ENCODE peak calls at places on chromosomes 11 and 22, in five cellular contexts. T is body of pancreas, F is pancreas, B is fibroblast of lung, V is stomach. D is an unnamed sample. For H3K36me3 and H3K9me3, the result is how much of the 10 kb centered on the place peaks cover.

GRCh38 chr22:41913842-41914534 is 886 bp downstream of the SHISA8 start:
- DNase-seq in V (no peak), F (no peak), B (no peak), T (no peak), D (no peak)

GRCh38 chr11:96102664-96103068 is 178.8 kb upstream of the MTMR2 start:
- DNase-seq in V (no peak), F (no peak), T (no peak), B (peak), D (no peak)

GRCh38 chr11:67576742-67577475 is 6.7 kb upstream of the GSTP1 start:
- DNase-seq in B (no peak), F (no peak), V (no peak), T (no peak), D (no peak)

GRCh38 chr22:47237890-47238480 is 475.5 kb downstream of the TBC1D22A start:
- DNase-seq in T (no peak), F (no peak), B (no peak), V (no peak), D (no peak)

GRCh38 chr11:44159848-44160721 is 64.6 kb downstream of the EXT2 start:
- DNase-seq in V (no peak), B (no peak), T (no peak), F (no peak), D (no peak)

GRCh38 chr11:70551323-70552166 is 153.2 kb downstream of the CTTN start:
- DNase-seq in F (no peak), T (no peak), V (no peak), B (no peak), D (no peak)

GRCh38 chr11:10693509-10694071 is at the start of gene IRAG1:
- DNase-seq in F (no peak), B (peak), T (peak), V (peak), D (no peak)

GRCh38 chr11:30006876-30007275 is 10.0 kb downstream of the KCNA4 start:
- DNase-seq in F (no peak), T (no peak), V (no peak), B (no peak), D (no peak)

GRCh38 chr11:134738581-134738980 is 326.5 kb upstream of the B3GAT1 start:
- DNase-seq in F (no peak), V (no peak), B (no peak), T (no peak), D (no peak)

GRCh38 chr11:77140231-77140959 is 12.3 kb downstream of the MYO7A start:
- DNase-seq in V (no peak), B (peak), T (peak), F (peak), D (no peak)

GRCh38 chr22:50705219-50705691 is 32.6 kb downstream of the SHANK3 start:
- DNase-seq in B (peak), T (peak), V (peak), F (no peak), D (no peak)

GRCh38 chr11:74282863-74283484 is 28.5 kb downstream of the P4HA3 start:
- DNase-seq in V (no peak), B (peak), F (no peak), T (no peak), D (no peak)

GRCh38 chr11:7523416-7524210 is 9.8 kb downstream of the PPFIBP2 start:
- DNase-seq in T (no peak), V (no peak), F (no peak), B (no peak), D (no peak)

GRCh38 chr11:12266943-12267342 is 110.4 kb upstream of the PARVA start:
- DNase-seq in B (no peak), V (no peak), F (no peak), T (no peak), D (no peak)

GRCh38 chr22:32558681-32559355 is 84.2 kb downstream of the FBXO7 start:
- DNase-seq in F (peak), V (peak), T (peak), B (peak), D (no peak)

GRCh38 chr22:21942407-21942895 is 10.2 kb downstream of the PPM1F start:
- DNase-seq in V (peak), F (peak), T (peak), B (peak), D (no peak)

GRCh38 chr22:44920183-44920582 is 89.6 kb downstream of the PHF21B start:
- DNase-seq in V (no peak), F (no peak), T (no peak), B (no peak), D (no peak)

GRCh38 chr11:95078526-95078925 is 11.1 kb upstream of the ENDOD1 start:
- DNase-seq in B (no peak), V (no peak), T (no peak), F (no peak), D (no peak)

GRCh38 chr11:68012843-68013610 is 2.9 kb downstream of the ALDH3B1 start:
- DNase-seq in F (peak), T (peak), V (no peak), B (peak), D (no peak)

GRCh38 chr11:46895821-46896220 is 22.5 kb downstream of the LRP4 start:
- DNase-seq in F (peak), T (peak), V (peak), B (no peak), D (no peak)

GRCh38 chr11:47593492-47593933 is 698 bp downstream of the C1QTNF4 start:
- DNase-seq in T (no peak), V (no peak), B (no peak), F (no peak), D (no peak)

GRCh38 chr22:28896611-28897010 is 13.2 kb downstream of the ZNRF3 start:
- DNase-seq in V (no peak), F (no peak), B (no peak), T (no peak), D (no peak)

GRCh38 chr11:20450829-20451228 is 63.3 kb downstream of the PRMT3 start:
- DNase-seq in V (no peak), B (no peak), F (no peak), T (no peak), D (no peak)

GRCh38 chr22:31075961-31076360 is 5.2 kb upstream of the SMTN start:
- DNase-seq in F (peak), B (peak), V (peak), T (peak), D (no peak)

GRCh38 chr11:99911116-99911515 is 776.0 kb upstream of the ARHGAP42 start:
- DNase-seq in B (no peak), F (no peak), T (no peak), V (no peak), D (no peak)

GRCh38 chr11:31236052-31236652 is 133.4 kb downstream of the DCDC1 start:
- DNase-seq in B (peak), T (no peak), F (no peak), V (no peak), D (no peak)

GRCh38 chr11:6410695-6411430 is 8.0 kb downstream of the APBB1 start:
- DNase-seq in B (no peak), T (no peak), V (no peak), F (no peak), D (no peak)

GRCh38 chr22:49577168-49578060 is 250.3 kb downstream of the BRD1 start:
- DNase-seq in T (no peak), V (peak), B (no peak), F (no peak), D (no peak)

DNA sequence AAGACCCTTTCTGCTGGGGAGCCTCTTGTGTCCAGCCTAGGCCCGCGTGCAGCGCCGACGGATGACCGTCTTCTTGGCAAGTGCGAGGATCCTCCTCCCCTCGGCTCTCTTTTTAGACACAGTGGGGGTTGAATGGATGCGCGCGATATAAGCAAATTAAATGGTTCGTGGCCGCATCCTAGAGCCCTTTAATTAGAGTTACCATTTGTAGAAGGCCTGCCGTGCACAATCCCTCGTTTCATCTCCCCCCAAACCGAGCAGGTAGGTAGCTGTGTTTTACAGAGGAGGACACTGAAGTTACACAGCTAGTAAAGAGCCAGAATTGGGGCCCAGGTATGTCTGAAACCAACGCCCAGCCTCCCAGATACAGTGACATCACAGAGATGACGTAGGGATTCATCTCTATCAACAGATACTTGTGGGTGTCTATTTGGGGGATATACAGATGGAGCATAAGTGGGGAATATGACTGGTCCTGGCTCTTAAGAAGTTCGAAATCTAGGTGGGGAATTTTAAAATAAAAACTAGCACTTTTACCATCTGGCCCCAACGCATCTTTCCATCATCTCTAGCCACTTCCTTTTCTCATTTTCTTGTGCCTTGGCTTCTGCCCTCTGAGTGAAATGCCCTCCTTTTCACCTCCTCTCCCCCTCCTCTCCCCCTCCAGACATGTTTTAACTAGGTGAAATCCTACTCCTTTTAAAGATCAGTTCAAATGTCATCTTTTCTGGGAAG is 922 bp downstream of the TCP11L1 start:
- DNase-seq in F (no peak), B (peak), V (no peak), T (no peak), D (no peak)
- H3K36me3 ChIP-seq in F (under half), B (under half), V (under half), T (under half), D (under half)

DNA sequence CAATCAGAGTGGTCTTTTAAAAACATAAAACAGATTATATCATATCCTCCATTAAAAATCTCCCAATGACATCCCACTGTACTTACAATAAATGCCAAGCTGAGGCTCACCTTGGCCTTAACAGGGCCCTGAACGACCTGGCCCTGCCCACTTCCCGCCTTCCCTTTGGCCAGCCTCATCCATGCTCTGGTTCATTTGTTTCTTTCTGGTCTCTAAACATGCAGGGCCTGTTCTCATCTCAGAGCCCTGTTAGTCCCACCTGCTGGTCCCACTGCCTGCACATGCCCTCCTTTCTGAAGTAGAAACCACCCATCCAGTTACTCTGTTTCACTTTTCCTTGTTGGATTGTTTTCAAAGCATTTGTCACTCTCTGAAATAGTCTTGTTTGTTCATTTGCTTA is 227.4 kb downstream of the INSC start:
- DNase-seq in T (no peak), F (no peak), B (no peak), V (no peak), D (no peak)
- H3K9me3 ChIP-seq in T (under half), F (under half), B (under half), V (under half), D (under half)

DNA sequence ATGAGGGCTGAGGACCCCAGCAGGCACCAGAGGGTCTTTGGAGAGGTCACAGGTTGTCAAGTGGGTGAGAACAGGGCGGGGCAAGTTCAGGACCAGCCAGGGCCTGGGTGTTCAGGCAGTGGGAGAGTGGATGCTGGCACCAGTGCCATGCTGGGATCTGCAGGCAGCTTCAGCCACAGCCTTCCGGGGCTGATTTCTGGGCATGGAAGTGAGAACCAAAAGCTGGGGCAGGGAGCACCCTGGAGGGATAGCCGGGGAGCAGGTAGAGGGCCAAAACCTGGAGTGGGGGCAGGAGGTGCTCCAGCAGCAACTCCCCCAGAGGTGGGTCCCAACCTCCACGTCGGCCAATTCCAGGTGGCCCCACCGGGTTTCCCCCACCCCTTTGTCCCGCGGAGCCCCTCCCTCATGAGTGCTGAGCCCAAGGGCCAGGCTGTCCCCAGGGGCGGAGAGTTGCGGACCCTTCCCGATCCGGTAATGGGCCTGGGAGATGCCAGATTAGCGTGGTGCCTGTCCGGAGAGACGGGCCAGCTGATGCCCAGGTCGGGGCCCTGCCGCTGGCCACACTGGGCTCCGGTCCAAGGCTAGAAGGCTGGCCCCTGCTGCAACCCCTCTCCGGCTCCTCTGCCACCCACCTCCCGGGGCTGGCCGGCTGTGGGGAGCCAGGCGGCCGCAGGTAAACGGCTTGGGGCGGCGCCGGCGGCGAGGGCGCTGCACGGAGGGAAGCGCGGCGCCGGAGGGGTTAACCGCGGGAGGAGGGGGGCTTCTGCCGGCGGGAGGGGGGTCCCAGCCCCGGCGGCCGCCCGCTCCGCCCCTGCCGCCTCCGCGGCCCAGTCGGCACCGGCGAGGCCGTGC is at the start of gene KCNK4:
- DNase-seq in T (no peak), B (no peak), F (no peak), V (no peak), D (no peak)
- H3K4me3 ChIP-seq in T (no peak), B (no peak), F (peak), V (peak), D (peak)

GRCh38 chr11:116787436-116787785 is 412 bp downstream of the ZPR1 start:
- DNase-seq in B (no peak), V (no peak), T (no peak), F (no peak), D (no peak)

GRCh38 chr11:116787786-116788486 is at the start of gene ZPR1:
- DNase-seq in V (peak), F (peak), B (peak), T (peak), D (peak)

GRCh38 chr11:116788534-116788933 is 711 bp upstream of the ZPR1 start:
- DNase-seq in V (no peak), F (no peak), T (no peak), B (no peak), D (no peak)

GRCh38 chr11:116786966-116787365 is 857 bp downstream of the ZPR1 start:
- DNase-seq in T (no peak), V (no peak), F (no peak), B (no peak), D (no peak)

DNA sequence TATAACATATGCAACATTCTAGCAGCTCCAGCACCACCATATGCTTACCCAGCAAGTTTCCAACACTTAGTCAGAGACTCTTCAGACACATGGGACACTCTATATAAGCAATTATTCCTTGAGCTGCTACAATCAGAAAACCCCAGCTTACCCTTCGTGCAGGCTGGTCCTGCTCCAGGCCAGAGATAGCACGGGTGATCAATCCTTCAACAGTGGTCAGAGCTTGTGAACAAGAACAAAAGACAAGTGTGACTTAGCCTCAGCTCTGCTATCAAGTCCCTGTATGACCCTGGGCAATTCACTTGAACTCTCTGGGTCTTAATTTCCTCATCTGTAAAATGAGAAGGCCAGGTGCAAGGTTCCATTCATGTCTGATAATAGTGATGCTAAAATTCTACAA is 1.5 kb downstream of the ZPR1 start:
- DNase-seq in B (no peak), F (no peak), T (no peak), V (no peak), D (no peak)
- H3K36me3 ChIP-seq in B (under half), F (under half), T (under half), V (half or more), D (half or more)

D was measured in effector memory CD4-positive, alpha-beta T cell.